ENCODE peak calls at places on chromosome 12, in nine cellular contexts. K is A549, A is gastrocnemius medialis, H is Peyer's patch, P is esophagus muscularis mucosa, J is ovary, Y is uterus, G is testis, D is heart left ventricle. L is an unnamed sample.

GRCh38 chr12:49612210-49612609 is 6.8 kb upstream of the FAM186B start:
- DNase-seq in K (no peak), A (no peak), H (no peak), P (no peak), J (no peak), Y (no peak), G (no peak), D (no peak), L (no peak)

GRCh38 chr12:109156586-109156985 is 40.2 kb downstream of the ACACB start:
- DNase-seq in K (no peak), A (no peak), H (no peak), P (no peak), J (no peak), Y (no peak), G (no peak), D (no peak), L (no peak)

GRCh38 chr12:110995016-110995415 is 74.6 kb upstream of the MYL2 start:
- DNase-seq in K (no peak), A (peak; percentile 22), H (no peak), P (no peak), J (no peak), Y (no peak), G (no peak), D (peak; percentile 73), L (no peak)

GRCh38 chr12:20800160-20800559 is 10.3 kb upstream of the SLCO1B3 start:
- DNase-seq in K (no peak), A (no peak), H (no peak), P (no peak), J (no peak), Y (no peak), G (no peak), D (no peak), L (no peak)

GRCh38 chr12:99810718-99811593 is 163.4 kb downstream of the GARIN6 start:
- DNase-seq in K (peak; percentile 57), A (no peak), H (no peak), P (no peak), J (no peak), Y (no peak), G (peak; percentile 34), D (no peak), L (no peak)

GRCh38 chr12:110135012-110135411 is 10.9 kb downstream of the IFT81 start:
- DNase-seq in K (peak; percentile 73), A (no peak), H (no peak), P (no peak), J (no peak), Y (no peak), G (no peak), D (no peak), L (no peak)

GRCh38 chr12:111248221-111248620 is 120.7 kb downstream of the PHETA1 start:
- DNase-seq in K (no peak), A (no peak), H (no peak), P (no peak), J (no peak), Y (no peak), G (no peak), D (no peak), L (no peak)

GRCh38 chr12:66048218-66048842 is 82.2 kb downstream of the LLPH start:
- DNase-seq in K (no peak), A (no peak), H (peak; percentile 54), P (no peak), J (no peak), Y (no peak), G (no peak), D (no peak), L (no peak)

GRCh38 chr12:4985820-4986219 is 57.9 kb upstream of the KCNA5 start:
- DNase-seq in K (no peak), A (no peak), H (no peak), P (no peak), J (no peak), Y (no peak), G (no peak), D (no peak), L (no peak)

GRCh38 chr12:89479982-89480381 is 44.6 kb downstream of the GALNT4 start:
- DNase-seq in K (no peak), A (no peak), H (no peak), P (no peak), J (no peak), Y (no peak), G (no peak), D (no peak), L (no peak)

GRCh38 chr12:65858831-65859230 is 34.5 kb downstream of the HMGA2 start:
- DNase-seq in K (no peak), A (no peak), H (no peak), P (no peak), J (no peak), Y (no peak), G (no peak), D (no peak), L (no peak)

GRCh38 chr12:78421011-78421410 is 443.6 kb upstream of the SYT1 start:
- DNase-seq in K (no peak), A (no peak), H (no peak), P (no peak), J (no peak), Y (no peak), G (no peak), D (no peak), L (no peak)

GRCh38 chr12:40312982-40313576 is 88.3 kb downstream of the LRRK2 start:
- DNase-seq in K (peak; percentile 49), A (no peak), H (no peak), P (no peak), J (no peak), Y (no peak), G (no peak), D (no peak), L (no peak)

GRCh38 chr12:64175254-64175945 is 46.7 kb downstream of the KICS2 start:
- DNase-seq in K (peak; percentile 33), A (no peak), H (no peak), P (no peak), J (no peak), Y (no peak), G (no peak), D (no peak), L (no peak)

GRCh38 chr12:105559292-105559691 is 228.8 kb downstream of the C12orf75 start:
- DNase-seq in K (no peak), A (no peak), H (no peak), P (no peak), J (no peak), Y (no peak), G (no peak), D (no peak), L (no peak)

GRCh38 chr12:50574621-50575348 is 70.0 kb downstream of the DIP2B start:
- DNase-seq in K (no peak), A (no peak), H (no peak), P (no peak), J (no peak), Y (no peak), G (peak; percentile 52), D (no peak), L (no peak)

GRCh38 chr12:124453419-124454351 is 113.7 kb downstream of the NCOR2 start:
- DNase-seq in K (peak; percentile 69), A (peak; percentile 91), H (peak; percentile 91), P (no peak), J (no peak), Y (peak; percentile 63), G (no peak), D (peak; percentile 94), L (peak; percentile 71)
- TF ChIP-seq POLR2A in K (no peak), A (peak; percentile 74), H (no peak), P (no peak), J (no peak), Y (no peak), G (no peak), D (no peak), L (no peak)

GRCh38 chr12:71958056-71958455 is 19.4 kb downstream of the TPH2 start:
- DNase-seq in K (no peak), A (no peak), H (no peak), P (no peak), J (no peak), Y (no peak), G (no peak), D (no peak), L (no peak)

GRCh38 chr12:71958457-71958856 is 19.8 kb downstream of the TPH2 start:
- DNase-seq in K (no peak), A (no peak), H (no peak), P (no peak), J (no peak), Y (no peak), G (no peak), D (no peak), L (no peak)

GRCh38 chr12:71955946-71956345 is 17.3 kb downstream of the TPH2 start:
- DNase-seq in K (no peak), A (no peak), H (no peak), P (no peak), J (no peak), Y (no peak), G (no peak), D (no peak), L (no peak)

GRCh38 chr12:71954861-71955260 is 16.2 kb downstream of the TPH2 start:
- DNase-seq in K (no peak), A (no peak), H (no peak), P (no peak), J (no peak), Y (no peak), G (no peak), D (no peak), L (no peak)

GRCh38 chr12:71958993-71959588 is 20.4 kb downstream of the TPH2 start:
- DNase-seq in K (no peak), A (no peak), H (no peak), P (no peak), J (no peak), Y (no peak), G (no peak), D (no peak), L (no peak)
- H3K4me1 ChIP-seq in K (no peaks in the 10 kb centered on the region), A (no peaks in the 10 kb centered on the region), H (no peaks in the 10 kb centered on the region), P (peaks cover 7% of the 10 kb centered on the region), J (no peaks in the 10 kb centered on the region), Y (no peaks in the 10 kb centered on the region), G (no peaks in the 10 kb centered on the region), D (no peaks in the 10 kb centered on the region), L (peaks cover 28% of the 10 kb centered on the region)

DNA sequence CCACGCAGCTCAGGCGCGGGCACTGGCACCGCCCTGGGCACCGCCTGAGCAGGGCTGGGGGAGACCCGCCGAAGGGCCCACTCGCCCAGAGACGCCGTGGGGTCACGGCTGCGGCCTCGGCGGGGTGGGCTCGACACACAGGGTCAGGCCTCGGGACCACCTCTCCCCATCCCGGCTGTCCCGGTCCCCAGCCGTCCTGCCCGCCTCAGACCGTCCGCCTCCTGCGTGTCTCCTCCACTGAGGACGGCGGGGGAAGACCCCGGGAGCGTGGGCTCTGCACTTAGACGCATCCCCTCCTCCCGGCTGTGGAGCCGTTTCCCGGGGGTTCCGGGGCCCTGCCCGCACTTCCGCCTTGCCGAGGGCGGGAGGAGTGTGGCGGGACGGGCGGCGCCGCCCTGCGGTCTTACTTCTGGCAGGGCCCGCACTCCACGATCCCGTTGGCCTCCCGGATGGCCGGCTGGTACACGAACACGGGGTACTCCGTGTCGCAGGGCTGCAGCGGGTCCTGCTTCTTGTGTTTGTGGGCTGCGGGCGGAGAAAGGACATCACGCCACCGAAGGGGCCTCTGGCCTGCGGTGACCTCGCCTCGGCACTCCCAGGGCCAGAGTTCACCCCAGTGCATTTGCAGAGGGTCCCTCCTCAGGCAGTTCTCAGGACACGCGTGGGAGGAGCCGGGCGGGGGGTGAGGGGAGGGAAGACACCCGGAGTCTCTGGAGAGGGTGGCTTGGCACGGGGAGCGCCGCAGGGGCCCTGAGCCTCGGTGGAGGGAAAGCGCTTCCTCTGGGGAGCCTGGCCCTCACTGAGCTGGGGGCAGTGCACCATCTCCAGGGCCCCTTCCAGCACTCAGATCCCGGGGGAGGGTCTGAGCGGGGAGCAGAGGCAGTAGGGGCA is 23.1 kb upstream of the LRTM2 start:
- DNase-seq in K (no peak), A (no peak), H (peak; percentile 83), P (no peak), J (peak; percentile 76), Y (peak; percentile 53), G (peak; percentile 62), D (peak; percentile 74), L (peak; percentile 72)
- H3K27ac ChIP-seq in K (peak overlapping the region; percentile 78), A (peak overlapping the region; percentile 63), H (peak overlapping the region; percentile 94), P (peak overlapping the region; percentile 85), J (peak overlapping the region; percentile 49), Y (peak overlapping the region; percentile 77), G (peak overlapping the region; percentile 81), D (peak overlapping the region; percentile 23), L (peak overlapping the region; percentile 67)

GRCh38 chr12:132949936-132950837 is 5.9 kb downstream of the ZNF605 start:
- DNase-seq in K (no peak), A (no peak), H (peak; percentile 26), P (no peak), J (no peak), Y (no peak), G (no peak), D (no peak), L (no peak)
- TF ChIP-seq POLR2A in K (no peak), A (no peak), H (no peak), P (no peak), J (no peak), Y (no peak), G (no peak), D (no peak), L (no peak)

L was measured in right lobe of liver.